ENCODE peak calls at places on chromosomes 7 and 10, in six cellular contexts. V is WTC11, X is fibroblast of mammary gland, S is breast epithelium, N is sigmoid colon, A is progenitor cell of endocrine pancreas. F is an unnamed sample.

GRCh38 chr10:77768046-77768445 is 130.4 kb upstream of the KCNMA1 start:
- DNase-seq in V (no peak), X (no peak), S (no peak), N (no peak), A (no peak), F (no peak)

GRCh38 chr7:158313931-158314330 is 273.7 kb downstream of the PTPRN2 start:
- DNase-seq in V (no peak), X (no peak), S (no peak), N (no peak), A (no peak), F (no peak)

GRCh38 chr7:146129296-146129695 is 12.7 kb downstream of the CNTNAP2 start:
- DNase-seq in V (no peak), X (no peak), S (no peak), N (no peak), A (no peak), F (no peak)

GRCh38 chr7:46226860-46227259 is 305.8 kb upstream of the IGFBP3 start:
- DNase-seq in V (no peak), X (peak), S (no peak), N (no peak), A (no peak), F (no peak)

GRCh38 chr7:112649560-112649959 is 140.6 kb downstream of the TMEM168 start:
- DNase-seq in V (no peak), X (peak), S (no peak), N (no peak), A (no peak), F (no peak)

GRCh38 chr10:50497758-50498157 is 126.0 kb downstream of the SGMS1 start:
- DNase-seq in V (no peak), X (peak), S (no peak), N (no peak), A (no peak), F (no peak)

GRCh38 chr7:93890464-93891068 is at the start of gene TFPI2:
- DNase-seq in V (peak), X (peak), S (no peak), N (peak), A (peak), F (no peak)

GRCh38 chr10:125023269-125023668 is 81.3 kb downstream of the ZRANB1 start:
- DNase-seq in V (no peak), X (no peak), S (no peak), N (peak), A (no peak), F (no peak)

GRCh38 chr7:319267-319661 is 29.3 kb downstream of the FOXL3 start:
- DNase-seq in V (no peak), X (no peak), S (no peak), N (no peak), A (no peak), F (no peak)

GRCh38 chr10:70777063-70777875 is 7.9 kb downstream of the TBATA start:
- DNase-seq in V (no peak), X (no peak), S (no peak), N (no peak), A (no peak), F (no peak)

GRCh38 chr10:21751341-21752310 is 217.6 kb downstream of the MLLT10 start:
- DNase-seq in V (peak), X (no peak), S (no peak), N (no peak), A (no peak), F (no peak)

GRCh38 chr7:115734643-115735042 is 295.9 kb downstream of the TFEC start:
- DNase-seq in V (no peak), X (peak), S (no peak), N (no peak), A (no peak), F (no peak)

GRCh38 chr10:101779544-101780186 is 3.6 kb downstream of the NPM3 start:
- DNase-seq in V (peak), X (peak), S (peak), N (peak), A (peak), F (peak)

GRCh38 chr7:19754521-19755116 is 18.8 kb downstream of the TMEM196 start:
- DNase-seq in V (no peak), X (peak), S (no peak), N (no peak), A (no peak), F (no peak)

GRCh38 chr10:84375011-84375410 is 46.6 kb downstream of the CCSER2 start:
- DNase-seq in V (peak), X (peak), S (no peak), N (no peak), A (peak), F (no peak)

GRCh38 chr10:127017406-127018297 is 112.4 kb downstream of the DOCK1 start:
- DNase-seq in V (no peak), X (no peak), S (no peak), N (no peak), A (no peak), F (no peak)

GRCh38 chr10:124943301-124944092 is 1.6 kb downstream of the ZRANB1 start:
- DNase-seq in V (no peak), X (peak), S (no peak), N (no peak), A (no peak), F (no peak)

GRCh38 chr7:26365077-26365896 is 73.6 kb downstream of the SNX10 start:
- DNase-seq in V (no peak), X (peak), S (no peak), N (no peak), A (peak), F (no peak)

GRCh38 chr10:79073784-79074432 is 5.1 kb downstream of the ZMIZ1 start:
- DNase-seq in V (no peak), X (peak), S (no peak), N (peak), A (no peak), F (no peak)

GRCh38 chr10:66466622-66467021 is 459.2 kb upstream of the LRRTM3 start:
- DNase-seq in V (no peak), X (no peak), S (no peak), N (no peak), A (no peak), F (no peak)

GRCh38 chr7:149734514-149735075 is 38.8 kb downstream of the ZNF467 start:
- DNase-seq in V (no peak), X (no peak), S (no peak), N (peak), A (no peak), F (no peak)

GRCh38 chr10:124693396-124693795 is 50.8 kb downstream of the FAM53B start:
- DNase-seq in V (no peak), X (no peak), S (no peak), N (no peak), A (no peak), F (no peak)

GRCh38 chr7:136870799-136871487 is 2.5 kb downstream of the CHRM2 start:
- DNase-seq in V (peak), X (no peak), S (no peak), N (peak), A (no peak), F (no peak)

GRCh38 chr10:58400609-58401008 is 15.4 kb downstream of the TFAM start:
- DNase-seq in V (no peak), X (peak), S (no peak), N (no peak), A (no peak), F (no peak)

GRCh38 chr7:22189741-22190140 is 167.2 kb downstream of the RAPGEF5 start:
- DNase-seq in V (no peak), X (no peak), S (no peak), N (no peak), A (no peak), F (no peak)

GRCh38 chr7:22195402-22195801 is 161.6 kb downstream of the RAPGEF5 start:
- DNase-seq in V (no peak), X (no peak), S (no peak), N (no peak), A (no peak), F (no peak)

GRCh38 chr7:39633563-39634550 is 10.5 kb downstream of the RALA start:
- DNase-seq in V (no peak), X (peak), S (no peak), N (no peak), A (no peak), F (no peak)

GRCh38 chr7:151923097-151923876 is 33.0 kb upstream of the GALNTL5 start:
- DNase-seq in V (no peak), X (peak), S (no peak), N (peak), A (no peak), F (no peak)

GRCh38 chr10:112080284-112080683 is 103.3 kb downstream of the GPAM start:
- DNase-seq in V (no peak), X (no peak), S (no peak), N (no peak), A (no peak), F (no peak)

GRCh38 chr10:60899266-60899665 is 44.7 kb downstream of the RHOBTB1 start:
- DNase-seq in V (no peak), X (no peak), S (no peak), N (no peak), A (no peak), F (no peak)

GRCh38 chr7:155295511-155295910 is 2.2 kb upstream of the INSIG1 start:
- DNase-seq in V (no peak), X (no peak), S (no peak), N (no peak), A (no peak), F (no peak)

GRCh38 chr10:50417906-50418697 is 166.8 kb upstream of the ASAH2 start:
- DNase-seq in V (peak), X (peak), S (peak), N (peak), A (peak), F (no peak)

GRCh38 chr10:105148921-105149320 is 507.8 kb downstream of the SORCS3 start:
- DNase-seq in V (no peak), X (no peak), S (no peak), N (no peak), A (no peak), F (no peak)

GRCh38 chr10:91495402-91495801 is 85.3 kb downstream of the HECTD2 start:
- DNase-seq in V (no peak), X (peak), S (no peak), N (no peak), A (no peak), F (no peak)

GRCh38 chr7:137441451-137441850 is 97.9 kb upstream of the PTN start:
- DNase-seq in V (no peak), X (peak), S (no peak), N (no peak), A (no peak), F (no peak)

GRCh38 chr7:66629659-66630058 is 978 bp downstream of the KCTD7 start:
- DNase-seq in V (no peak), X (no peak), S (no peak), N (no peak), A (no peak), F (no peak)

GRCh38 chr7:134186801-134187200 is 59.7 kb downstream of the LRGUK start:
- DNase-seq in V (no peak), X (no peak), S (no peak), N (no peak), A (no peak), F (no peak)

GRCh38 chr7:10908600-10908999 is 65.1 kb upstream of the PHF14 start:
- DNase-seq in V (peak), X (no peak), S (no peak), N (no peak), A (no peak), F (no peak)

DNA sequence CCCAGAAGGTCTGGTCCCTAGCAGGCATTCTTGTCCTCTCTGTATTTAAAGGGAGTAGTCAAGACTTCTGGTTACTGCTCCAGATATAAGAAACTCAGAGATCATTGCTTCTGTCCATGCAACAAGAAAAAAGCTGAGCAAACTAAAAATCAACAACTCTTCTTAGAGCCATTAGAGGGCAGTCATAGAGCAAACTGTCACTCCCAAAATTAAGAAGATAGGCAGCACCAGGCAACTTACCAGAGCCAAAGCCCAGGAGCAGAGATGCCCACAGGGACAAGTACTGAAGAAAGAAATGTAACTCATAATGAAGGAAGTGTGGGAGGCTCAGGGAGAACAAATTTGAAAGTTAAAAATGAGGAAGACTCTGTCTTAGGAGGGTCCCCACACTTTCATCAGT is 472.9 kb upstream of the COBL start:
- DNase-seq in V (no peak), X (no peak), S (no peak), N (no peak), A (no peak), F (no peak)
- TF ChIP-seq CTCF in V (peak), X (no peak), S (no peak), N (no peak), A (peak), F (peak)

GRCh38 chr7:44431091-44431608 is 59.3 kb downstream of the NUDCD3 start:
- DNase-seq in V (peak), X (no peak), S (no peak), N (no peak), A (no peak), F (no peak)
- TF ChIP-seq CTCF in V (no peak), X (no peak), S (no peak), N (no peak), A (no peak), F (peak)

DNA sequence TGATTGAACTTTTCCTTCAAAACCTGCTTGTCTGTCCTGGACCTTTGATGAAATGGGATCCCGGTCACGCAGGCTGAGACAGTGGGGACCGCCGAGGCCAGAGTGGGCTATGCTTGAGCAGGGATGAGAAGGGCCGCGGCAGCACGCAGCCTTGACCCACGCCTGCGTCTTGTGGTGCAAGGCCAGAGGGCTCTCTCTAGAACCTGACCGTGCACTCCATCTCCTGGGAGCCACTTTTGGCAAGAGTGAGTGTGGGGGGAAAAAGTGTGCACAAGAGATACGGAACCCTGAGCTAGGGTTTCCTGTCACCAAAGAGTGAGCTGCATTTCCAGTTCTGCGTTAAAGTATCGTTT is 42.4 kb downstream of the WIPI2 start:
- DNase-seq in V (no peak), X (no peak), S (no peak), N (no peak), A (no peak), F (no peak)
- TF ChIP-seq CTCF in V (no peak), X (no peak), S (no peak), N (no peak), A (no peak), F (no peak)

DNA sequence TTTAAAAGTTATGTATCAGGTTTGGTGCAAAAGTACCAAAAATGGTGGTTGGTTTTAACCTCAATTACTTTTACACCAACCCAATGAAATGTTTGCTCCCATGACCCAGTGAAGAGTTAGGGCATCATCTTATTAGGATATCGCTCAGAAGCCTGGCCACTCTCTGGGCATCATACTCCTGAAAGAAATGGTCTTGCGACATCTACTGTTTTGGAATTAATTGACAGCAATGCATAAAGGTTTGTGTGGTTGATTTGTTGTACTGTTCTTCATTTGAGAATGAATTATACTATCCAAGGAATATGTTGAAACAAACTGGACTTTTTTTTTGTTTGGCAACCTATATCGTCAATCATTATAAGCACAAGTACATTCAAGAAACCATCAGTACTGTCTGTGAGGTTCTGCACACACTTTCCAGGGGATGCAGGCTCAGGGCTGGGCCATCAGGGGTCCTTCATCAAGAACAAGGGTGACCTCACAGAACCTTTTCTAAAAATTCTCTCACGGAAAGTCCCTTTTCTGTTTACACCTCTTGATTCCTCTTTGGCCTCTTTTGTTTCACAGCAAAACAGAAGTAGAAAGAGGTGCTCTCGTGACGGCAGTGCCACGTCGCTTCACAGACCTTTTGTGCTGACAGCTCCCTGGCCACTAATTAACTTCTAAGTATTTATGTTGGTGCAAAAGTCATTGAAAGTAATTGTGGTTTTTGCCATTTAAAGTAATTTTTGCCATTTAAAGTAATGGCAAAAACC is 117.2 kb upstream of the KLF6 start:
- DNase-seq in V (no peak), X (peak), S (no peak), N (no peak), A (no peak), F (no peak)
- TF ChIP-seq CTCF in V (no peak), X (no peak), S (no peak), N (no peak), A (no peak), F (peak)

GRCh38 chr7:24669971-24670591 is 87.2 kb downstream of the GSDME start:
- DNase-seq in V (no peak), X (no peak), S (no peak), N (no peak), A (no peak), F (no peak)

GRCh38 chr7:24668922-24669635 is 88.2 kb downstream of the GSDME start:
- DNase-seq in V (no peak), X (peak), S (no peak), N (no peak), A (no peak), F (no peak)

GRCh38 chr7:24670782-24671181 is 86.5 kb downstream of the GSDME start:
- DNase-seq in V (no peak), X (no peak), S (no peak), N (no peak), A (no peak), F (no peak)

GRCh38 chr7:24660541-24660940 is 87.3 kb downstream of the PALS2 start:
- DNase-seq in V (no peak), X (peak), S (no peak), N (no peak), A (no peak), F (no peak)

DNA sequence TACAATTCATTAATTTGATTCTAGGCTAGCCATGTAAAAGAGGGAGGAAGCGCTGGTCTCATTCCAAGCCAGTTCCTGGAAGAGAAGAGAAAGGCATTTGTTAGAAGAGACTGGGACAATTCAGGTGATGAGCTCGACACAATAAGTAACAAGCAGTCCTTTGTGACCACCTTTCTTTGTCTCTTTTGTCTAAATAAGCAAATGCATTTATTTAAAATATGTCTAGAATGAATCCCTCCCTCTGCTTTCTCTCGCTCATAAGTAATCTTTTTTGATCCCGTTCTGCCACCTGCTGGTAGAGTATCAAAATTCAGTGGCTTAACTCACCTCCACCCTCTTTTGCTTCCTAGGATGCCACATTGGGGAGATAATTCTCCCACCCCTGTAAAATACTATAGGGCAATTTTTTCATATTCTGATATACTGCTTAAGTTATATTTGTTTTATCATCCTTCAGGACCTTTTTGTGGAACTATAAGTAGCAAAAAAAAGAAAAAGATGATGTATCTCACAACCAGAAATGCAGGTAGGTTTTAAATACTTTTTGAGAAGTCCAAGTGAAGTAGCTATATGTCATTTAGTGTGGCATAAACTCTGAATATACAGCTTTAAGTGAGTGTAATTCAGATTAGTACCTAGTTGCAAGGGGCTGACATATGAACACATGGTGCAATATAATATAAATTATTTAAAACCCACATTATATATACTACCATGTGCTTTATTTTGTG is 91.5 kb downstream of the GSDME start:
- DNase-seq in V (peak), X (peak), S (no peak), N (no peak), A (peak), F (no peak)
- TF ChIP-seq CTCF in V (peak), X (peak), S (no peak), N (peak), A (peak), F (peak)

DNA sequence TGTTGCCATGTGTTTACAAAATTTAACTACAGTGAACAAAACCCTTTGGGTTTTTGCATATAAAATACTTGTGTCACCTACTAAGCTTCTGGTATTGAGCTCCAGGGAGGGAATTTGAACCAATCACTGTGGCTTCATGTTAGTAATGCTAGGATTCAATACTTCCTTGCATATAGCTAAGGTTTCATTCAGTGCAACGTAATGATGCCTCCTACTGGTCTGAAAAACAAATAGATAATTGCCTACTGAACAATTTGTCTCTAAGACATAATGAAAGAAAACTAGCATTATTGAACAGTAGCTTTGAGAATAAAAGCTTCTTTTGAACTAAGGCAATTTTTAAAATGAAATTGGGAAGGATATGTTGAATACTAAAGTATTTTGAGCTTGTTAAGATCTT is 244.4 kb downstream of the ZWINT start:
- DNase-seq in V (no peak), X (no peak), S (no peak), N (no peak), A (no peak), F (no peak)
- TF ChIP-seq CTCF in V (no peak), X (no peak), S (no peak), N (no peak), A (peak), F (no peak)